ENCODE peak calls at places on chromosome 1, in seven cellular contexts. One of them, this sample, is unnamed.

GRCh38 chr1:17117451-17118265 is 1.6 kb downstream of the PADI2 start:
- DNase-seq in endothelial cell of umbilical vein: no peak
- DNase-seq in iPS DF 6.9: no peak
- DNase-seq in gastrocnemius medialis: peak; percentile 81
- DNase-seq in stomach: no peak
- DNase-seq in right atrium auricular region: no peak
- DNase-seq in CD8-positive, alpha-beta memory T cell: no peak
- DNase-seq in this sample: no peak

GRCh38 chr1:67882196-67882958 is 49.1 kb upstream of the GNG12 start:
- DNase-seq in endothelial cell of umbilical vein: no peak
- DNase-seq in iPS DF 6.9: no peak
- DNase-seq in gastrocnemius medialis: no peak
- DNase-seq in stomach: no peak
- DNase-seq in right atrium auricular region: no peak
- DNase-seq in CD8-positive, alpha-beta memory T cell: no peak
- DNase-seq in this sample: no peak

GRCh38 chr1:220928320-220928719 is 49.1 kb downstream of the HLX start:
- DNase-seq in endothelial cell of umbilical vein: no peak
- DNase-seq in iPS DF 6.9: no peak
- DNase-seq in gastrocnemius medialis: no peak
- DNase-seq in stomach: no peak
- DNase-seq in right atrium auricular region: no peak
- DNase-seq in CD8-positive, alpha-beta memory T cell: no peak
- DNase-seq in this sample: no peak

GRCh38 chr1:167272375-167272957 is 51.8 kb downstream of the POU2F1 start:
- DNase-seq in endothelial cell of umbilical vein: no peak
- DNase-seq in iPS DF 6.9: no peak
- DNase-seq in gastrocnemius medialis: no peak
- DNase-seq in stomach: no peak
- DNase-seq in right atrium auricular region: no peak
- DNase-seq in CD8-positive, alpha-beta memory T cell: no peak
- DNase-seq in this sample: no peak

GRCh38 chr1:31683997-31684396 is 19.8 kb downstream of the COL16A1 start:
- DNase-seq in endothelial cell of umbilical vein: no peak
- DNase-seq in iPS DF 6.9: no peak
- DNase-seq in gastrocnemius medialis: no peak
- DNase-seq in stomach: peak; percentile 56
- DNase-seq in right atrium auricular region: no peak
- DNase-seq in CD8-positive, alpha-beta memory T cell: no peak
- DNase-seq in this sample: no peak

GRCh38 chr1:85569122-85569521 is 11.4 kb upstream of the CCN1 start:
- DNase-seq in endothelial cell of umbilical vein: peak; percentile 83
- DNase-seq in iPS DF 6.9: no peak
- DNase-seq in gastrocnemius medialis: no peak
- DNase-seq in stomach: no peak
- DNase-seq in right atrium auricular region: no peak
- DNase-seq in CD8-positive, alpha-beta memory T cell: no peak
- DNase-seq in this sample: peak; percentile 93

GRCh38 chr1:211912064-211912463 is 81.5 kb upstream of the LPGAT1 start:
- DNase-seq in endothelial cell of umbilical vein: no peak
- DNase-seq in iPS DF 6.9: no peak
- DNase-seq in gastrocnemius medialis: no peak
- DNase-seq in stomach: no peak
- DNase-seq in right atrium auricular region: no peak
- DNase-seq in CD8-positive, alpha-beta memory T cell: no peak
- DNase-seq in this sample: peak; percentile 53

GRCh38 chr1:248597589-248597988 is at the start of gene OR2T10:
- DNase-seq in endothelial cell of umbilical vein: no peak
- DNase-seq in iPS DF 6.9: no peak
- DNase-seq in gastrocnemius medialis: no peak
- DNase-seq in stomach: no peak
- DNase-seq in right atrium auricular region: no peak
- DNase-seq in CD8-positive, alpha-beta memory T cell: no peak
- DNase-seq in this sample: no peak

GRCh38 chr1:217525773-217526490 is 105.0 kb downstream of the GPATCH2 start:
- DNase-seq in endothelial cell of umbilical vein: peak; percentile 63
- DNase-seq in iPS DF 6.9: no peak
- DNase-seq in gastrocnemius medialis: no peak
- DNase-seq in stomach: no peak
- DNase-seq in right atrium auricular region: no peak
- DNase-seq in CD8-positive, alpha-beta memory T cell: no peak
- DNase-seq in this sample: peak; percentile 42

GRCh38 chr1:114009393-114009792 is 30.1 kb downstream of the OLFML3 start:
- DNase-seq in endothelial cell of umbilical vein: no peak
- DNase-seq in iPS DF 6.9: no peak
- DNase-seq in gastrocnemius medialis: no peak
- DNase-seq in stomach: no peak
- DNase-seq in right atrium auricular region: no peak
- DNase-seq in CD8-positive, alpha-beta memory T cell: no peak
- DNase-seq in this sample: peak; percentile 53

DNA sequence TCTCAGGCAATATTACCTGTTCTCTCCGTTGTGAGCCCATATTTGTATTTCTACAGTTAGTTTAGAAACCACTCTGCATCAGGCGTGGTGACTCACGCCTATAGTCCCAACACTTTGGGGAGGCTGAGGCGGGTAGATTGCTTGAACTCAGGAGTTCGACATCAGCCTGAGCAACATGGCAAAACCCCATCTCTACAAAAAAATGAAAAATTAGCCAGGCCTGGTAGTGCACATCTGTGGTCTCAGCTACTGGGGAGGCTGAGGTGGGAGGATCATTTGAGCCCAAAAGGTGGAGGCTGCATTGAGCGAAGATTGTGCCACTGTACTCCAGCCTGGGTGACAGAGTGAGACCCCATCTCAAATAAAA is 19.7 kb upstream of the ID3 start:
- DNase-seq in endothelial cell of umbilical vein: no peak
- DNase-seq in iPS DF 6.9: no peak
- DNase-seq in gastrocnemius medialis: no peak
- DNase-seq in stomach: no peak
- DNase-seq in right atrium auricular region: no peak
- DNase-seq in CD8-positive, alpha-beta memory T cell: no peak
- DNase-seq in this sample: no peak
- H3K4me3 ChIP-seq in endothelial cell of umbilical vein: no peak overlapping the region
- H3K4me3 ChIP-seq in iPS DF 6.9: no peak overlapping the region
- H3K4me3 ChIP-seq in gastrocnemius medialis: no peak overlapping the region
- H3K4me3 ChIP-seq in stomach: no peak overlapping the region
- H3K4me3 ChIP-seq in right atrium auricular region: no peak overlapping the region
- H3K4me3 ChIP-seq in CD8-positive, alpha-beta memory T cell: no peak overlapping the region
- H3K4me3 ChIP-seq in this sample: no peak overlapping the region

DNA sequence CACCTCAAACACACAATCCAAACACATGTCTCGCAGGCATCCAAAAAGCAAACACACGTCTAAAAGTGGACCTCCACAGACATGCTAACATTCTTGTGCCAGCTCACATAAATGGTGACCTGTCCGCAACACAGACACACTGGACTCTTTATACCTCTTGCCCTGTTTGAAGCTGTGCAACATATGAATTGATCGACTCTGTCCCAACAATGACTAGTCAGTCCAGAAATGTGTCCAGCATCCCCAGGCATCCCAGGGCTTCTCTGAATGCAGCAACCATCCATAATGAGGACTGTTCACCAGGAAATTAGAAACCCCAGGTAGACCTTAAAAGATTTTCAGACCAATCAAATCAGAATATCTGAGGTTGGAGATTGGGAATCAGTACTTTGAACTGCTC is 3.2 kb downstream of the DDR2 start:
- DNase-seq in endothelial cell of umbilical vein: no peak
- DNase-seq in iPS DF 6.9: no peak
- DNase-seq in gastrocnemius medialis: no peak
- DNase-seq in stomach: no peak
- DNase-seq in right atrium auricular region: no peak
- DNase-seq in CD8-positive, alpha-beta memory T cell: no peak
- DNase-seq in this sample: no peak
- H3K27ac ChIP-seq in endothelial cell of umbilical vein: no peak overlapping the region
- H3K27ac ChIP-seq in iPS DF 6.9: no peak overlapping the region
- H3K27ac ChIP-seq in gastrocnemius medialis: no peak overlapping the region
- H3K27ac ChIP-seq in stomach: no peak overlapping the region
- H3K27ac ChIP-seq in right atrium auricular region: peak overlapping the region; percentile 96
- H3K27ac ChIP-seq in CD8-positive, alpha-beta memory T cell: no peak overlapping the region
- H3K27ac ChIP-seq in this sample: no peak overlapping the region

GRCh38 chr1:65437616-65438015 is 17.1 kb downstream of the LEPR start:
- DNase-seq in endothelial cell of umbilical vein: no peak
- DNase-seq in iPS DF 6.9: no peak
- DNase-seq in gastrocnemius medialis: no peak
- DNase-seq in stomach: no peak
- DNase-seq in right atrium auricular region: no peak
- DNase-seq in CD8-positive, alpha-beta memory T cell: no peak
- DNase-seq in this sample: no peak

GRCh38 chr1:65441464-65441863 is 21.0 kb downstream of the LEPR start:
- DNase-seq in endothelial cell of umbilical vein: no peak
- DNase-seq in iPS DF 6.9: no peak
- DNase-seq in gastrocnemius medialis: no peak
- DNase-seq in stomach: no peak
- DNase-seq in right atrium auricular region: no peak
- DNase-seq in CD8-positive, alpha-beta memory T cell: no peak
- DNase-seq in this sample: no peak

GRCh38 chr1:65442442-65442841 is 22.0 kb downstream of the LEPR start:
- DNase-seq in endothelial cell of umbilical vein: no peak
- DNase-seq in iPS DF 6.9: no peak
- DNase-seq in gastrocnemius medialis: no peak
- DNase-seq in stomach: no peak
- DNase-seq in right atrium auricular region: no peak
- DNase-seq in CD8-positive, alpha-beta memory T cell: no peak
- DNase-seq in this sample: no peak

GRCh38 chr1:65440915-65441314 is 20.4 kb downstream of the LEPR start:
- DNase-seq in endothelial cell of umbilical vein: no peak
- DNase-seq in iPS DF 6.9: no peak
- DNase-seq in gastrocnemius medialis: no peak
- DNase-seq in stomach: no peak
- DNase-seq in right atrium auricular region: no peak
- DNase-seq in CD8-positive, alpha-beta memory T cell: no peak
- DNase-seq in this sample: peak; percentile 61

GRCh38 chr1:65440322-65440864 is 19.9 kb downstream of the LEPR start:
- DNase-seq in endothelial cell of umbilical vein: no peak
- DNase-seq in iPS DF 6.9: no peak
- DNase-seq in gastrocnemius medialis: no peak
- DNase-seq in stomach: no peak
- DNase-seq in right atrium auricular region: no peak
- DNase-seq in CD8-positive, alpha-beta memory T cell: no peak
- DNase-seq in this sample: no peak
- H3K4me3 ChIP-seq in endothelial cell of umbilical vein: no peak overlapping the region
- H3K4me3 ChIP-seq in iPS DF 6.9: no peak overlapping the region
- H3K4me3 ChIP-seq in gastrocnemius medialis: no peak overlapping the region
- H3K4me3 ChIP-seq in stomach: no peak overlapping the region
- H3K4me3 ChIP-seq in right atrium auricular region: no peak overlapping the region
- H3K4me3 ChIP-seq in CD8-positive, alpha-beta memory T cell: no peak overlapping the region
- H3K4me3 ChIP-seq in this sample: no peak overlapping the region

GRCh38 chr1:107702946-107703571 is 261.9 kb downstream of the VAV3 start:
- DNase-seq in endothelial cell of umbilical vein: no peak
- DNase-seq in iPS DF 6.9: no peak
- DNase-seq in gastrocnemius medialis: no peak
- DNase-seq in stomach: no peak
- DNase-seq in right atrium auricular region: no peak
- DNase-seq in CD8-positive, alpha-beta memory T cell: no peak
- DNase-seq in this sample: peak; percentile 65
- H3K27ac ChIP-seq in endothelial cell of umbilical vein: no peak overlapping the region
- H3K27ac ChIP-seq in iPS DF 6.9: no peak overlapping the region
- H3K27ac ChIP-seq in gastrocnemius medialis: no peak overlapping the region
- H3K27ac ChIP-seq in stomach: no peak overlapping the region
- H3K27ac ChIP-seq in right atrium auricular region: no peak overlapping the region
- H3K27ac ChIP-seq in CD8-positive, alpha-beta memory T cell: no peak overlapping the region
- H3K27ac ChIP-seq in this sample: no peak overlapping the region

GRCh38 chr1:205627956-205628355 is 3.9 kb downstream of the ELK4 start:
- DNase-seq in endothelial cell of umbilical vein: no peak
- DNase-seq in iPS DF 6.9: no peak
- DNase-seq in gastrocnemius medialis: no peak
- DNase-seq in stomach: no peak
- DNase-seq in right atrium auricular region: no peak
- DNase-seq in CD8-positive, alpha-beta memory T cell: no peak
- DNase-seq in this sample: no peak
- H3K4me3 ChIP-seq in endothelial cell of umbilical vein: no peak overlapping the region
- H3K4me3 ChIP-seq in iPS DF 6.9: no peak overlapping the region
- H3K4me3 ChIP-seq in gastrocnemius medialis: no peak overlapping the region
- H3K4me3 ChIP-seq in stomach: no peak overlapping the region
- H3K4me3 ChIP-seq in right atrium auricular region: no peak overlapping the region
- H3K4me3 ChIP-seq in CD8-positive, alpha-beta memory T cell: no peak overlapping the region
- H3K4me3 ChIP-seq in this sample: no peak overlapping the region

DNA sequence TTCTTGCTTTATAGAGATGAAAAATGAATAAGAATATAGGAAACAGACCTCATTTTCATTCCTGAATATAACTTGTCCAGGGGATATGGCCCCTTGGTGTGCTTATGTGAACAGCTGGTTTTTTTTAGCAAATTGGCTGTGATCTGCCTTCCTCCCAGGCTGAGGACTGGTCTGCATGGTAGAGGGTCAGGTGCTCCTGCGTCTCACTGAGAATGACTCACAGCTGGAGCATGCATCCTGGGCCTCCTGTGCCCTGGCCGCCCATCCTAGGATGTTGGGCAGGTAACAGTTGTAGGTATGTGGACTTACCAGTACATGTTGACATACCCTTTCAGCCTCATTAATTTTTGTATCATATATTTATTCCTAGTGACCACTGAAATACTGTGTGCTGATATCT is 29.8 kb downstream of the AGT start:
- DNase-seq in endothelial cell of umbilical vein: no peak
- DNase-seq in iPS DF 6.9: no peak
- DNase-seq in gastrocnemius medialis: no peak
- DNase-seq in stomach: no peak
- DNase-seq in right atrium auricular region: no peak
- DNase-seq in CD8-positive, alpha-beta memory T cell: no peak
- DNase-seq in this sample: no peak
- H3K27ac ChIP-seq in endothelial cell of umbilical vein: no peak overlapping the region
- H3K27ac ChIP-seq in iPS DF 6.9: no peak overlapping the region
- H3K27ac ChIP-seq in gastrocnemius medialis: no peak overlapping the region
- H3K27ac ChIP-seq in stomach: no peak overlapping the region
- H3K27ac ChIP-seq in right atrium auricular region: no peak overlapping the region
- H3K27ac ChIP-seq in CD8-positive, alpha-beta memory T cell: no peak overlapping the region
- H3K27ac ChIP-seq in this sample: no peak overlapping the region

This sample was measured in astrocyte.